ENCODE peak calls at places on chromosomes 12 and 14, in eight cellular contexts. One of them, this sample, is unnamed.

GRCh38 chr12:98922871-98923270 is 277.8 kb downstream of the APAF1 start:
- DNase-seq in ovary: no peak
- DNase-seq in stomach: no peak
- DNase-seq in HepG2: no peak
- DNase-seq in transverse colon: no peak
- DNase-seq in suprapubic skin: no peak
- DNase-seq in A549: no peak
- DNase-seq in sigmoid colon: no peak
- DNase-seq in this sample: no peak

GRCh38 chr12:120181991-120182631 is 12.4 kb downstream of the GCN1 start:
- DNase-seq in sigmoid colon: no peak
- DNase-seq in ovary: no peak
- DNase-seq in A549: no peak
- DNase-seq in HepG2: peak
- DNase-seq in transverse colon: no peak
- DNase-seq in stomach: no peak
- DNase-seq in suprapubic skin: no peak
- DNase-seq in this sample: no peak

GRCh38 chr14:31937730-31938346 is 139.3 kb upstream of the ARHGAP5 start:
- DNase-seq in sigmoid colon: peak
- DNase-seq in ovary: no peak
- DNase-seq in A549: peak
- DNase-seq in suprapubic skin: no peak
- DNase-seq in stomach: peak
- DNase-seq in HepG2: peak
- DNase-seq in transverse colon: peak
- DNase-seq in this sample: peak

GRCh38 chr12:916240-916639 is 33.3 kb downstream of the RAD52 start:
- DNase-seq in ovary: no peak
- DNase-seq in sigmoid colon: no peak
- DNase-seq in suprapubic skin: no peak
- DNase-seq in HepG2: no peak
- DNase-seq in transverse colon: peak
- DNase-seq in stomach: no peak
- DNase-seq in A549: no peak
- DNase-seq in this sample: no peak

GRCh38 chr12:31570880-31571279 is 20.1 kb downstream of the DENND5B start:
- DNase-seq in ovary: no peak
- DNase-seq in suprapubic skin: no peak
- DNase-seq in stomach: no peak
- DNase-seq in transverse colon: no peak
- DNase-seq in A549: no peak
- DNase-seq in HepG2: peak
- DNase-seq in sigmoid colon: no peak
- DNase-seq in this sample: no peak

GRCh38 chr14:63045234-63045611 is at the start of gene KCNH5:
- DNase-seq in suprapubic skin: no peak
- DNase-seq in transverse colon: no peak
- DNase-seq in ovary: peak
- DNase-seq in sigmoid colon: no peak
- DNase-seq in A549: peak
- DNase-seq in HepG2: no peak
- DNase-seq in stomach: no peak
- DNase-seq in this sample: no peak

GRCh38 chr12:64670856-64671639 is 60.8 kb downstream of the RASSF3 start:
- DNase-seq in suprapubic skin: no peak
- DNase-seq in transverse colon: peak
- DNase-seq in sigmoid colon: peak
- DNase-seq in stomach: peak
- DNase-seq in HepG2: no peak
- DNase-seq in ovary: no peak
- DNase-seq in A549: no peak
- DNase-seq in this sample: no peak

GRCh38 chr14:61395115-61395725 is 73.8 kb downstream of the PRKCH start:
- DNase-seq in suprapubic skin: no peak
- DNase-seq in HepG2: no peak
- DNase-seq in ovary: no peak
- DNase-seq in stomach: no peak
- DNase-seq in A549: no peak
- DNase-seq in transverse colon: no peak
- DNase-seq in sigmoid colon: no peak
- DNase-seq in this sample: no peak

GRCh38 chr12:9120487-9121184 is 4.9 kb upstream of the A2M start:
- DNase-seq in suprapubic skin: no peak
- DNase-seq in A549: no peak
- DNase-seq in stomach: no peak
- DNase-seq in ovary: no peak
- DNase-seq in HepG2: no peak
- DNase-seq in transverse colon: no peak
- DNase-seq in sigmoid colon: no peak
- DNase-seq in this sample: no peak

GRCh38 chr12:9115731-9116689 is at the start of gene A2M:
- DNase-seq in suprapubic skin: no peak
- DNase-seq in stomach: no peak
- DNase-seq in transverse colon: no peak
- DNase-seq in ovary: no peak
- DNase-seq in sigmoid colon: no peak
- DNase-seq in A549: no peak
- DNase-seq in HepG2: peak
- DNase-seq in this sample: no peak

GRCh38 chr12:9114946-9115345 is 773 bp downstream of the A2M start:
- DNase-seq in A549: no peak
- DNase-seq in HepG2: peak
- DNase-seq in sigmoid colon: no peak
- DNase-seq in suprapubic skin: no peak
- DNase-seq in stomach: no peak
- DNase-seq in transverse colon: no peak
- DNase-seq in ovary: no peak
- DNase-seq in this sample: no peak

GRCh38 chr12:9122166-9122609 is 6.5 kb upstream of the A2M start:
- DNase-seq in A549: no peak
- DNase-seq in ovary: no peak
- DNase-seq in transverse colon: no peak
- DNase-seq in suprapubic skin: no peak
- DNase-seq in HepG2: peak
- DNase-seq in sigmoid colon: no peak
- DNase-seq in stomach: no peak
- DNase-seq in this sample: no peak

GRCh38 chr12:9118161-9118560 is 2.4 kb upstream of the A2M start:
- DNase-seq in A549: no peak
- DNase-seq in transverse colon: no peak
- DNase-seq in sigmoid colon: no peak
- DNase-seq in suprapubic skin: no peak
- DNase-seq in HepG2: no peak
- DNase-seq in stomach: no peak
- DNase-seq in ovary: no peak
- DNase-seq in this sample: peak
- TF ChIP-seq POLR2A in A549: no peak
- TF ChIP-seq POLR2A in transverse colon: no peak
- TF ChIP-seq POLR2A in sigmoid colon: no peak
- TF ChIP-seq POLR2A in suprapubic skin: no peak
- TF ChIP-seq POLR2A in HepG2: no peak
- TF ChIP-seq POLR2A in stomach: no peak
- TF ChIP-seq POLR2A in ovary: no peak
- TF ChIP-seq POLR2A in this sample: no peak

GRCh38 chr12:99985631-99986030 is 895 bp upstream of the ANKS1B start:
- DNase-seq in stomach: no peak
- DNase-seq in sigmoid colon: no peak
- DNase-seq in HepG2: no peak
- DNase-seq in suprapubic skin: no peak
- DNase-seq in transverse colon: no peak
- DNase-seq in ovary: no peak
- DNase-seq in A549: no peak
- DNase-seq in this sample: no peak
- H3K27ac ChIP-seq in stomach: peak
- H3K27ac ChIP-seq in sigmoid colon: peak
- H3K27ac ChIP-seq in HepG2: no peak
- H3K27ac ChIP-seq in suprapubic skin: no peak
- H3K27ac ChIP-seq in transverse colon: no peak
- H3K27ac ChIP-seq in ovary: no peak
- H3K27ac ChIP-seq in A549: no peak
- H3K27ac ChIP-seq in this sample: no peak

GRCh38 chr12:82082476-82082875 is 275.7 kb downstream of the CCDC59 start:
- DNase-seq in suprapubic skin: no peak
- DNase-seq in ovary: no peak
- DNase-seq in sigmoid colon: no peak
- DNase-seq in HepG2: no peak
- DNase-seq in stomach: no peak
- DNase-seq in transverse colon: no peak
- DNase-seq in A549: no peak
- DNase-seq in this sample: no peak
- TF ChIP-seq EP300 in suprapubic skin: no peak
- TF ChIP-seq EP300 in ovary: no peak
- TF ChIP-seq EP300 in sigmoid colon: no peak
- TF ChIP-seq EP300 in HepG2: no peak
- TF ChIP-seq EP300 in stomach: no peak
- TF ChIP-seq EP300 in transverse colon: no peak
- TF ChIP-seq EP300 in A549: no peak
- TF ChIP-seq EP300 in this sample: no peak

DNA sequence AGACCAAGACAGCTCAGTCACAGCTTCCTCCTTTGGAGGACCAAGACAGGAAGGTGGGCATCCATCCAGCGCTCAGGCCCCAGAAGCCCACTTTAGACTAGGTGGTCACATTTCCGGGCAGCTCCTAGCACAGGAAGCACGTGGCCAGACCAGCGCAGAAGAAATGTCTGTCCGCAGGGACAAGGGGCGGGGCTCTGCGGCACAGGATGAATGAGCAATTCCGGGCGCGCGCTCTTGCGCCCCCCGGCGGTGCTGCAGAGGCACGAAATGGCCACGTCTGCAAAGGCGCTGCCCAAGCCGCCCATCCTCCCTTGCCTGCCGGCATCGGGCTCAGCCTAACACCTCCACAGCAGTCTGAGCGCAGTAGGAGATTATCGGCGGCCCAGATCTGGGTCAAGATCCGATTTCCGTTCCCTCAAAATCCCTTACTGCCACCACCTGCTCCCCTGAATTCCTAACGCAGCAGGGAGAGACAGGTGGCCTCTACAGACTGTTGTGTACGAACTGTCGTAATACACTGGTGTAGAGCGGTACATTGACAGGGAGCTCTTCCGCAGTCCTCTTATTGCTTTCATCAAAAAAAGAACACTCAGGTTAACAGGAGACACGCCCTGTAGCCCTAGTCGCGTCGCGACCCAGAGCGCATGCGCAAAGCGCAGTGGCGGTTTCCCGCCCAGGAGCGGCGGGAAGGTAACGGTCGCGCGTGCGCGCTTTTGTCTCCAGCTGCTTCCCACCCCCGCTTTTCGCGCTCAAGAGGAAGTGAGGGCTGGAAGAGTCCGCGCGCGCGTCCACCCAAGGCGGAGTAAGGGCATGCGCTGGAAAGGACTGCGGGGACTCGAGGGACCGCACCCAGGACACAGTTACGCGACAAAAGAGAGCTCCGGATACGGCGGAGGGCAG is 794 bp downstream of the TUBA1B start:
- DNase-seq in HepG2: peak
- DNase-seq in A549: peak
- DNase-seq in suprapubic skin: peak
- DNase-seq in transverse colon: peak
- DNase-seq in stomach: peak
- DNase-seq in ovary: peak
- DNase-seq in sigmoid colon: peak
- DNase-seq in this sample: peak
- TF ChIP-seq POLR2A in HepG2: peak
- TF ChIP-seq POLR2A in A549: peak
- TF ChIP-seq POLR2A in suprapubic skin: no peak
- TF ChIP-seq POLR2A in transverse colon: peak
- TF ChIP-seq POLR2A in stomach: no peak
- TF ChIP-seq POLR2A in ovary: peak
- TF ChIP-seq POLR2A in sigmoid colon: no peak
- TF ChIP-seq POLR2A in this sample: peak

GRCh38 chr12:115341442-115341841 is 657.5 kb upstream of the TBX3 start:
- DNase-seq in stomach: peak
- DNase-seq in transverse colon: peak
- DNase-seq in suprapubic skin: peak
- DNase-seq in A549: peak
- DNase-seq in ovary: peak
- DNase-seq in sigmoid colon: peak
- DNase-seq in HepG2: no peak
- DNase-seq in this sample: peak
- H3K27ac ChIP-seq in stomach: peak
- H3K27ac ChIP-seq in transverse colon: peak
- H3K27ac ChIP-seq in suprapubic skin: peak
- H3K27ac ChIP-seq in A549: peak
- H3K27ac ChIP-seq in ovary: no peak
- H3K27ac ChIP-seq in sigmoid colon: peak
- H3K27ac ChIP-seq in HepG2: no peak
- H3K27ac ChIP-seq in this sample: no peak

This sample was measured in tibial nerve.